ENCODE peak calls at places on chromosomes 4 and X, in six cellular contexts. N, Y, B, Z, V and Q are unnamed samples.

GRCh38 chr4:83207497-83208105 is 77.0 kb downstream of the COQ2 start:
- DNase-seq in N (peak; percentile 47), Y (peak; percentile 51), B (peak; percentile 96), Z (no peak), V (peak; percentile 95), Q (no peak)

GRCh38 chr4:14218641-14219040 is 591.1 kb upstream of the BOD1L1 start:
- DNase-seq in N (no peak), Z (no peak), V (no peak), B (no peak), Y (no peak), Q (no peak)

GRCh38 chr4:150402968-150403367 is 179.0 kb upstream of the MAB21L2 start:
- DNase-seq in Y (peak; percentile 39), N (no peak), V (no peak), B (no peak), Z (no peak), Q (no peak)

GRCh38 chr4:80197132-80197573 is at the start of gene PRDM8:
- DNase-seq in Z (no peak), B (peak; percentile 35), N (peak; percentile 39), V (no peak), Y (no peak), Q (no peak)

GRCh38 chrX:136138939-136139338 is 8.4 kb upstream of the FHL1 start:
- DNase-seq in B (no peak), Z (no peak), V (no peak), Y (no peak), N (no peak), Q (no peak)

GRCh38 chrX:118475903-118476302 is 19.7 kb upstream of the DOCK11 start:
- DNase-seq in V (no peak), Z (no peak), N (no peak), B (peak; percentile 10), Y (no peak), Q (no peak)

GRCh38 chrX:103446665-103447302 is 70.4 kb downstream of the BEX3 start:
- DNase-seq in N (no peak), Y (no peak), B (peak; percentile 87), V (peak; percentile 36), Z (no peak), Q (no peak)

GRCh38 chr4:55397521-55398321 is 2.0 kb downstream of the TMEM165 start:
- DNase-seq in N (peak; percentile 96), V (peak; percentile 87), Z (no peak), B (peak; percentile 25), Y (peak; percentile 53), Q (no peak)

GRCh38 chr4:41050116-41050515 is 164.2 kb downstream of the APBB2 start:
- DNase-seq in Z (no peak), Y (no peak), N (no peak), B (no peak), V (peak; percentile 70), Q (no peak)

GRCh38 chr4:98617358-98618047 is 40.9 kb downstream of the TSPAN5 start:
- DNase-seq in N (no peak), Y (peak; percentile 49), Z (no peak), V (peak; percentile 20), B (no peak), Q (no peak)

GRCh38 chrX:19382500-19383145 is 38.9 kb downstream of the PDHA1 start:
- DNase-seq in B (peak; percentile 63), V (peak; percentile 50), Z (no peak), N (peak; percentile 33), Y (peak; percentile 30), Q (no peak)

GRCh38 chr4:99816611-99817309 is at the start of gene DAPP1:
- DNase-seq in B (peak; percentile 53), Z (peak; percentile 73), Y (no peak), N (no peak), V (no peak), Q (no peak)

GRCh38 chrX:16573781-16574180 is 76.2 kb upstream of the S100G start:
- DNase-seq in V (peak; percentile 41), Y (no peak), B (peak; percentile 61), Z (no peak), N (peak; percentile 66), Q (no peak)

GRCh38 chr4:15400911-15401671 is 26.7 kb upstream of the C1QTNF7 start:
- DNase-seq in B (peak; percentile 24), Y (no peak), Z (peak; percentile 80), N (peak; percentile 59), V (peak; percentile 93), Q (no peak)

GRCh38 chr4:126123933-126124332 is 809.2 kb downstream of the FAT4 start:
- DNase-seq in V (peak; percentile 0), N (peak; percentile 32), Z (no peak), Y (no peak), B (no peak), Q (no peak)

GRCh38 chr4:170226288-170226687 is 136.5 kb upstream of the AADAT start:
- DNase-seq in Y (no peak), Z (no peak), V (no peak), N (no peak), B (peak; percentile 29), Q (no peak)

GRCh38 chr4:47490550-47490949 is 5.5 kb downstream of the ATP10D start:
- DNase-seq in V (peak; percentile 45), Z (no peak), Y (peak; percentile 80), B (peak; percentile 70), N (peak; percentile 56), Q (peak; percentile 32)

GRCh38 chrX:71621644-71622346 is 3.5 kb upstream of the CXCR3 start:
- DNase-seq in N (no peak), Y (no peak), V (peak; percentile 20), Z (no peak), B (no peak), Q (no peak)

GRCh38 chr4:76782837-76783236 is 115.1 kb downstream of the SOWAHB start:
- DNase-seq in Z (no peak), Y (no peak), V (peak; percentile 73), N (peak; percentile 76), B (peak; percentile 84), Q (no peak)

GRCh38 chrX:120251471-120252011 is 929 bp downstream of the ZBTB33 start:
- DNase-seq in B (no peak), N (peak; percentile 49), V (peak; percentile 46), Y (peak; percentile 34), Z (no peak), Q (no peak)

GRCh38 chr4:151859646-151860045 is 98.8 kb upstream of the GATB start:
- DNase-seq in V (no peak), Y (no peak), N (no peak), B (no peak), Z (no peak), Q (no peak)

GRCh38 chr4:22515888-22516541 is at the start of gene ADGRA3:
- DNase-seq in Y (peak; percentile 81), N (peak; percentile 78), V (peak; percentile 84), Z (peak; percentile 71), B (peak; percentile 86), Q (no peak)

GRCh38 chr4:186606593-186606992 is 51.2 kb upstream of the MTNR1A start:
- DNase-seq in Z (no peak), Y (no peak), B (peak; percentile 77), V (peak; percentile 61), N (peak; percentile 64), Q (no peak)

GRCh38 chr4:30839583-30840520 is 119.7 kb downstream of the PCDH7 start:
- DNase-seq in Z (no peak), Y (peak; percentile 2), N (peak; percentile 84), V (peak; percentile 37), B (peak; percentile 35), Q (no peak)

GRCh38 chr4:157678478-157678877 is 457.9 kb downstream of the GRIA2 start:
- DNase-seq in V (no peak), Z (no peak), Y (no peak), B (no peak), N (no peak), Q (no peak)

GRCh38 chr4:76803522-76803921 is 94.4 kb downstream of the SOWAHB start:
- DNase-seq in N (peak; percentile 99), B (peak; percentile 97), Z (no peak), V (peak; percentile 83), Y (peak; percentile 89), Q (peak; percentile 20)

GRCh38 chr4:147034372-147034771 is 88.7 kb upstream of the TTC29 start:
- DNase-seq in Y (no peak), Z (no peak), B (no peak), N (no peak), V (no peak), Q (no peak)

DNA sequence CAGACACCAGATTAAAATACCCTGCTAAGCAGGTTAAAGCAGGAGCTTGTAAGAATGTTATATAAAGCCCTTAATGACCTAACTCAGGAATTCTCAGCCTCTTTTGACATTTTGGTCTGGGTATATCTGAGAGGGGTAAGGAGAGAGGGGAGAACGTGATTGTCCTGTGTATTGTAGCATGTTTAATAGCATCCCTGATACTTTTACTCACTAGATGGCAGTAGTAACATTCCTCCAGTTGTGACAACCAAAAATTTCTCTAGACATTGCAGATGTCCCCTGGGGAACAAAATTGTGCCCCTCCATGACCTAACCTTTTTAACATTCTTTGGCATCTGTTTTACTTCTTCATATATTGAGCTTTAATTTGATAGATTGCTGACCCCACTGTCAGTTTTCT is 17.9 kb downstream of the SMARCA5 start:
- DNase-seq in Z (no peak), N (peak; percentile 26), B (peak; percentile 11), Y (peak; percentile 59), V (peak; percentile 27), Q (no peak)
- H3K36me3 ChIP-seq in Z (peaks cover 93% of the 10 kb centered on the region), N (peaks cover 17% of the 10 kb centered on the region), B (no peaks in the 10 kb centered on the region), Y (peaks cover 27% of the 10 kb centered on the region), V (peaks cover 95% of the 10 kb centered on the region), Q (peaks cover 42% of the 10 kb centered on the region)

GRCh38 chrX:13760428-13760827 is 25.9 kb downstream of the OFD1 start:
- DNase-seq in Y (no peak), Z (no peak), V (no peak), B (no peak), N (no peak), Q (no peak)
- H3K36me3 ChIP-seq in Y (no peaks in the 10 kb centered on the region), Z (peaks cover 11% of the 10 kb centered on the region), V (peaks cover 80% of the 10 kb centered on the region), B (no peaks in the 10 kb centered on the region), N (peaks cover 18% of the 10 kb centered on the region), Q (peaks cover 5% of the 10 kb centered on the region)

GRCh38 chrX:3317191-3317718 is 29.2 kb downstream of the MXRA5 start:
- DNase-seq in N (no peak), V (no peak), Z (no peak), B (no peak), Y (no peak), Q (no peak)

DNA sequence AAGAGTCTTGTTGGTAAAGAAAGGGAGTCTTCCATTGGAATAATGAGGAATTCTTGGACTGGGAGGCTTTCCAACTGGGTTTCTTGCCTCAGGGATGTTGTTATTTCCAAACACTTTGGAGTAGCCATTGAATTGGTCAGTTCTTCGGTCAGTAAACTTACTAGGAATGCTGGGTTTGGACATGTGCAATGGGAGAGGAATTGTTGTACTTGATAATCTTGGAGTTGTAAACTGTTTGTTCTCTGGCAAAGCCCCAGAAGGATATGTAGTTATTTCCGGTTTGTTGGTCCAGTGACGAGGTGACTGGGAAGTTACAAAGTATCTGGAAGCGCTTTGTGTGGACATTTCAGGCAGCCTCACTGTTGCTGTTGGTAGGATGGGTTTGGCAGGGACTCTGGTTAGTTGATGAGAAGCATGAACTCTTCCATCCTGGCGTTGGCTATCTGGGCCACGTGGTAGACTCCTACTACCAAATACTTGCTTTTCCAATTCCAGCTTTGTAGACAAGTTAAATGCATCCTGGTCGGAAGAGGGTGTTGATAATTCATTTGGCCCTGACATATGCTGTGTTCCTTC is 25.9 kb downstream of the MXRA5 start:
- DNase-seq in Z (no peak), B (no peak), Y (no peak), V (no peak), N (peak; percentile 59), Q (no peak)
- H3K36me3 ChIP-seq in Z (no peaks in the 10 kb centered on the region), B (no peaks in the 10 kb centered on the region), Y (no peaks in the 10 kb centered on the region), V (no peaks in the 10 kb centered on the region), N (peaks cover 15% of the 10 kb centered on the region), Q (no peaks in the 10 kb centered on the region)

DNA sequence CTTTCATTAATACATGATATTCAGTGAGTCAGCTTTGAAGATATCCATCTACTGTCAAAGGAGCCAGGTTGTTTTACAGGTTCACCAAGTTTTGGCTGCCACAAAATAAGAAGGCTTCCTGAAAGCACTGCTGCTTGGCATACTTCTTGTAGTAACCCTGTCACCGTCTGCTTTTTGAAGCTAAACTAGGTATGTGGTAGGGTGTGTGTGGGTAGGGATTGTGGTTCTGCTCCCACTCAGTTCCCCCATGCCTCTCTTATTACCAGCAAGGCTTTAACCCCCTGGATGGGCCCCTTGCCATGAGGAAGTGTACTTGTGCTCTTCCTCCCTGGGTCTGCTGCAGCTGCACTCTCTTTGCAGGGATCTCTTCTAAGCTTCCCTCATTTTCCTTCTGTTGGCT is 191.2 kb downstream of the BANK1 start:
- DNase-seq in N (no peak), Z (no peak), V (no peak), Y (no peak), B (peak; percentile 62), Q (no peak)
- H3K36me3 ChIP-seq in N (no peaks in the 10 kb centered on the region), Z (no peaks in the 10 kb centered on the region), V (no peaks in the 10 kb centered on the region), Y (no peaks in the 10 kb centered on the region), B (no peaks in the 10 kb centered on the region), Q (no peaks in the 10 kb centered on the region)